ENCODE peak calls at places on chromosomes 3 and 15, in six cellular contexts. H is NCI-H2081 treated with DMSO at 0.1 percent for 48 hours, O is KBM-7, Q is NCI-H510A, Z is HTR-8/SVneo, T is fibroblast of pulmonary artery. J is an unnamed sample.

GRCh38 chr3:100299031-100299430 is 35.5 kb upstream of the NIT2 start:
- DNase-seq in T (peak), H (no peak), O (no peak), Z (no peak), Q (no peak), J (no peak)

GRCh38 chr3:188239035-188239434 is 85.1 kb downstream of the LPP start:
- DNase-seq in T (no peak), O (no peak), H (no peak), Q (no peak), Z (no peak), J (no peak)

GRCh38 chr3:124491875-124492274 is 238.4 kb upstream of the UMPS start:
- DNase-seq in H (no peak), Z (no peak), T (no peak), Q (no peak), O (no peak), J (no peak)

GRCh38 chr3:153856932-153857331 is 264.3 kb upstream of the ARHGEF26 start:
- DNase-seq in H (no peak), Q (no peak), T (peak), O (no peak), Z (no peak), J (no peak)

GRCh38 chr3:8994226-8994625 is 31.0 kb upstream of the RAD18 start:
- DNase-seq in Z (no peak), T (no peak), O (no peak), Q (no peak), H (no peak), J (no peak)

GRCh38 chr3:44198265-44198956 is 43.3 kb upstream of the TOPAZ1 start:
- DNase-seq in O (peak), H (no peak), Z (peak), T (peak), Q (peak), J (peak)

GRCh38 chr3:55765906-55766701 is 279.0 kb upstream of the WNT5A start:
- DNase-seq in T (no peak), H (no peak), O (no peak), Q (no peak), Z (no peak), J (no peak)

GRCh38 chr15:31870336-31871158 is 159.8 kb upstream of the CHRNA7 start:
- DNase-seq in H (peak), T (peak), Q (peak), Z (peak), O (peak), J (peak)

GRCh38 chr3:51354766-51355615 is 30.1 kb upstream of the MANF start:
- DNase-seq in Q (no peak), T (no peak), O (peak), Z (no peak), H (no peak), J (no peak)

GRCh38 chr3:65342084-65342683 is 654.4 kb upstream of the ADAMTS9 start:
- DNase-seq in T (peak), H (no peak), O (peak), Z (peak), Q (no peak), J (no peak)

GRCh38 chr3:78737988-78738387 is 1029.8 kb downstream of the ROBO1 start:
- DNase-seq in T (peak), Z (no peak), Q (no peak), H (no peak), O (no peak), J (no peak)

GRCh38 chr3:158458464-158458863 is 112.5 kb upstream of the MLF1 start:
- DNase-seq in O (no peak), T (no peak), Z (no peak), H (no peak), Q (peak), J (no peak)

GRCh38 chr3:174333640-174334039 is 525.5 kb upstream of the NAALADL2 start:
- DNase-seq in H (no peak), T (no peak), O (no peak), Z (no peak), Q (no peak), J (no peak)

GRCh38 chr3:171763392-171763791 is 46.9 kb downstream of the PLD1 start:
- DNase-seq in O (no peak), Q (no peak), Z (no peak), H (no peak), T (no peak), J (no peak)

GRCh38 chr15:68407141-68407885 is 24.6 kb downstream of the ITGA11 start:
- DNase-seq in Q (no peak), Z (no peak), O (no peak), H (no peak), T (peak), J (no peak)

GRCh38 chr3:53702776-53703175 is 143.4 kb downstream of the CHDH start:
- DNase-seq in O (no peak), T (no peak), Z (no peak), H (no peak), Q (no peak), J (no peak)

GRCh38 chr3:169966951-169967915 is 626 bp downstream of the SEC62 start:
- DNase-seq in Z (peak), H (no peak), O (peak), Q (peak), T (peak), J (no peak)

GRCh38 chr15:41919954-41920538 is 26.2 kb upstream of the SPTBN5 start:
- DNase-seq in H (no peak), Z (no peak), T (peak), Q (no peak), O (no peak), J (no peak)

GRCh38 chr3:197896421-197896820 is 53.6 kb upstream of the RPL35A start:
- DNase-seq in Q (no peak), Z (no peak), T (no peak), O (no peak), H (no peak), J (no peak)

GRCh38 chr3:41331023-41331422 is 131.7 kb downstream of the CTNNB1 start:
- DNase-seq in Q (no peak), T (no peak), H (no peak), Z (no peak), O (no peak), J (no peak)

GRCh38 chr3:126308394-126309125 is 48.6 kb downstream of the KLF15 start:
- DNase-seq in Q (no peak), Z (no peak), T (no peak), O (no peak), H (no peak), J (no peak)

GRCh38 chr15:89785064-89785770 is 9.1 kb downstream of the MESP2 start:
- DNase-seq in T (no peak), Z (no peak), O (no peak), H (no peak), Q (no peak), J (no peak)

GRCh38 chr15:57165992-57166391 is 210.3 kb upstream of the CGNL1 start:
- DNase-seq in T (peak), O (no peak), Q (no peak), H (no peak), Z (no peak), J (no peak)

GRCh38 chr3:110925804-110926203 is 145.8 kb upstream of the NECTIN3 start:
- DNase-seq in H (no peak), O (no peak), Q (no peak), T (no peak), Z (no peak), J (no peak)

J was measured in GM18507.